ENCODE peak calls at places on chromosomes 5 and 9, in nine cellular contexts. P is GM23338, G is GM12878, W is cardiac muscle cell, I is aorta, U is PC-3, X is brain microvascular endothelial cell, Y is adrenal gland, C is uterus. N is an unnamed sample.
A peak's percentile ranks its signal among the peaks of the same experiment; 100 is the strongest.

GRCh38 chr9:3873818-3874217 is 348.0 kb upstream of the RFX3 start:
- DNase-seq in G (no peak), C (no peak), P (peak; percentile 14), W (no peak), Y (no peak), U (no peak), X (no peak), I (no peak), N (no peak)

GRCh38 chr9:121200346-121200745 is 1.3 kb downstream of the RAB14 start:
- DNase-seq in W (no peak), G (no peak), P (no peak), Y (no peak), I (no peak), U (no peak), X (no peak), C (no peak), N (no peak)

GRCh38 chr5:61167382-61167781 is 5.1 kb upstream of the SMIM15 start:
- DNase-seq in X (peak; percentile 27), Y (no peak), I (no peak), G (no peak), U (peak; percentile 34), P (peak; percentile 34), C (no peak), W (no peak), N (peak; percentile 31)

GRCh38 chr9:36853233-36853632 is 180.8 kb downstream of the PAX5 start:
- DNase-seq in P (no peak), W (no peak), G (no peak), Y (no peak), X (no peak), I (no peak), C (no peak), U (no peak), N (no peak)

GRCh38 chr9:128902351-128903078 is 18.3 kb upstream of the PHYHD1 start:
- DNase-seq in W (no peak), P (no peak), I (peak; percentile 84), G (no peak), C (no peak), X (no peak), U (peak; percentile 64), Y (no peak), N (no peak)

GRCh38 chr9:77946969-77947368 is 84.6 kb downstream of the GNAQ start:
- DNase-seq in C (no peak), Y (no peak), P (no peak), G (no peak), U (peak; percentile 5), W (no peak), X (no peak), I (no peak), N (no peak)

GRCh38 chr5:53201746-53202145 is 92.2 kb upstream of the MOCS2 start:
- DNase-seq in C (no peak), I (no peak), G (no peak), P (peak; percentile 30), Y (no peak), X (no peak), W (no peak), U (no peak), N (no peak)

GRCh38 chr9:36148652-36149051 is 12.1 kb downstream of the GLIPR2 start:
- DNase-seq in P (no peak), W (no peak), U (peak; percentile 92), X (peak; percentile 99), I (peak; percentile 99), C (peak; percentile 99), G (peak; percentile 76), Y (peak; percentile 99), N (peak; percentile 95)

GRCh38 chr5:80659111-80659510 is 4.3 kb upstream of the DHFR start:
- DNase-seq in P (no peak), I (no peak), W (no peak), G (no peak), Y (no peak), C (no peak), U (no peak), X (peak; percentile 31), N (no peak)
- H3K36me3 ChIP-seq in P (peaks cover 27% of the 10 kb centered on the region), I (peaks cover 3% of the 10 kb centered on the region), W (peaks cover 29% of the 10 kb centered on the region), G (no peaks in the 10 kb centered on the region), Y (peaks cover 44% of the 10 kb centered on the region), C (no peaks in the 10 kb centered on the region), U (peaks cover 8% of the 10 kb centered on the region), X (no peaks in the 10 kb centered on the region), N (no peaks in the 10 kb centered on the region)

GRCh38 chr5:169649486-169649885 is 12.4 kb downstream of the DOCK2 start:
- DNase-seq in U (no peak), P (no peak), G (no peak), X (no peak), W (no peak), Y (no peak), C (no peak), I (no peak), N (no peak)

GRCh38 chr5:169651526-169651925 is 14.5 kb downstream of the DOCK2 start:
- DNase-seq in X (no peak), W (no peak), C (no peak), U (no peak), G (no peak), Y (peak; percentile 54), I (no peak), P (no peak), N (no peak)

GRCh38 chr5:169652057-169652456 is 15.0 kb downstream of the DOCK2 start:
- DNase-seq in W (no peak), P (no peak), U (no peak), X (no peak), Y (no peak), C (no peak), G (no peak), I (no peak), N (peak; percentile 86)

GRCh38 chr5:169648725-169649124 is 11.7 kb downstream of the DOCK2 start:
- DNase-seq in Y (no peak), U (no peak), P (no peak), W (peak; percentile 67), C (no peak), I (no peak), G (no peak), X (no peak), N (no peak)

GRCh38 chr5:169650701-169651331 is 13.7 kb downstream of the DOCK2 start:
- DNase-seq in G (peak; percentile 76), X (peak; percentile 72), C (no peak), I (no peak), U (peak; percentile 70), P (no peak), Y (no peak), W (no peak), N (no peak)
- H3K27ac ChIP-seq in G (peak overlapping the region; percentile 98), X (peak overlapping the region; percentile 49), C (no peak overlapping the region), I (no peak overlapping the region), U (peak overlapping the region; percentile 33), P (no peak overlapping the region), Y (no peak overlapping the region), W (no peak overlapping the region), N (no peak overlapping the region)

GRCh38 chr9:98230354-98230753 is 25.1 kb downstream of the TBC1D2 start:
- DNase-seq in U (peak; percentile 57), W (no peak), Y (no peak), P (no peak), I (peak; percentile 10), X (no peak), C (no peak), G (no peak), N (no peak)
- H3K36me3 ChIP-seq in U (peaks cover 5% of the 10 kb centered on the region), W (no peaks in the 10 kb centered on the region), Y (peaks cover 14% of the 10 kb centered on the region), P (no peaks in the 10 kb centered on the region), I (no peaks in the 10 kb centered on the region), X (peaks cover 32% of the 10 kb centered on the region), C (no peaks in the 10 kb centered on the region), G (no peaks in the 10 kb centered on the region), N (no peaks in the 10 kb centered on the region)

GRCh38 chr5:43036856-43037711 is 3.0 kb downstream of the ANXA2R start:
- DNase-seq in X (peak; percentile 43), U (peak; percentile 71), W (no peak), Y (no peak), P (peak; percentile 47), G (no peak), I (no peak), C (no peak), N (no peak)
- H3K27ac ChIP-seq in X (peak overlapping the region; percentile 90), U (peak overlapping the region; percentile 90), W (no peak overlapping the region), Y (peak overlapping the region; percentile 14), P (no peak overlapping the region), G (no peak overlapping the region), I (no peak overlapping the region), C (peak overlapping the region; percentile 47), N (no peak overlapping the region)

GRCh38 chr5:115625579-115626443 is at the start of gene TMED7:
- DNase-seq in P (peak; percentile 94), X (peak; percentile 98), W (peak; percentile 99), G (peak; percentile 95), Y (peak; percentile 100), U (peak; percentile 98), C (peak; percentile 99), I (peak; percentile 100), N (peak; percentile 100)

GRCh38 chr5:115624994-115625393 is 842 bp downstream of the TMED7 start:
- DNase-seq in I (no peak), Y (no peak), X (no peak), U (no peak), C (no peak), W (no peak), G (no peak), P (no peak), N (no peak)

GRCh38 chr5:115616892-115617291 is 8.9 kb downstream of the TMED7 start:
- DNase-seq in C (no peak), W (no peak), Y (no peak), X (no peak), P (no peak), U (no peak), I (no peak), G (no peak), N (no peak)

GRCh38 chr5:115623632-115624031 is 2.2 kb downstream of the TMED7 start:
- DNase-seq in U (no peak), X (no peak), G (no peak), I (no peak), W (no peak), Y (no peak), C (no peak), P (no peak), N (no peak)

GRCh38 chr5:115621365-115621900 is 4.4 kb downstream of the TMED7 start:
- DNase-seq in W (no peak), I (no peak), Y (no peak), P (no peak), X (no peak), U (no peak), C (no peak), G (no peak), N (no peak)
- H3K36me3 ChIP-seq in W (peaks cover 25% of the 10 kb centered on the region), I (no peaks in the 10 kb centered on the region), Y (peaks cover 26% of the 10 kb centered on the region), P (peaks cover 17% of the 10 kb centered on the region), X (peaks cover 22% of the 10 kb centered on the region), U (peaks cover 32% of the 10 kb centered on the region), C (no peaks in the 10 kb centered on the region), G (no peaks in the 10 kb centered on the region), N (no peaks in the 10 kb centered on the region)

DNA sequence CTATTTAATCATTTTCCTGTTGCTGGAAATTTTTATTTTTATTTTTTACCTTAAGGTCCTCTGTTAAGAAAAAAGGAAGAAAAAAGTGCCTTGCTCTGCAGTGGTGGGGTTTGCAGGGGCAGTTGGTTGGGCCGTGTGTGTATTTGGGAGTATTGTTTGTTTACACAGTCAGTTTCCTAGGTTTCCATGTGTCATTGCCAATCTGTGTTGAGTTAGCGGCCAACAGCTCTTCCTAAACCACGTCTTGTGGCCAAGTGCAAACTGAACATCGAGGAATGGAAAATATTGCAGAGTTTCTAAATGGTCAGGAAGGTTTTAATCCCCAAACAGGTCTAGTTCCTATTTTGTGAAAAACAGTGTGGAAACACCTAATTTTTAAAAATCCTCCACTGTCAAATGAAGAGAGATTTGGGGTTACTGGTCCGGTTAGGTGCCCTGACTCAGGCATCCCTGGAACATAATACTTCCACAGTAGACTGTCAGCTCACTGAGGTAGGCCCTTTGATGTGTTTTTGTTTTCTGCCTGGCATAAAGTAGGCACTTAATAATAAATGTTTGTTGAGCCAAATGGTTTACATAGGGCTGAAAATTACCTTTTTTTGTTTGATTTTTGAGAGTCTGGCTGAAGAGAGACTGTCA is 37.0 kb downstream of the MAMDC2 start:
- DNase-seq in U (peak; percentile 57), Y (no peak), I (no peak), G (no peak), P (peak; percentile 48), X (peak; percentile 71), W (no peak), C (peak; percentile 65), N (peak; percentile 45)
- H3K27ac ChIP-seq in U (peak overlapping the region; percentile 18), Y (no peak overlapping the region), I (peak overlapping the region; percentile 56), G (no peak overlapping the region), P (no peak overlapping the region), X (no peak overlapping the region), W (no peak overlapping the region), C (peak overlapping the region; percentile 86), N (peak overlapping the region; percentile 84)